ENCODE peak calls at places on chromosomes 6 and 20, in six cellular contexts. E, Z, A, X, T and U are unnamed samples. For H3K4me1, the result is how much of the 10 kb centered on the place peaks cover.

GRCh38 chr6:31898200-31899011 is 908 bp upstream of the EHMT2 start:
- DNase-seq in X (peak), Z (no peak), E (no peak), T (peak), A (peak), U (no peak)

GRCh38 chr6:20954325-20954724 is 420.1 kb downstream of the CDKAL1 start:
- DNase-seq in Z (no peak), T (no peak), X (no peak), A (no peak), E (no peak), U (no peak)

GRCh38 chr6:90497411-90497810 is 89.5 kb downstream of the MAP3K7 start:
- DNase-seq in Z (no peak), A (peak), T (no peak), X (no peak), E (no peak), U (no peak)

GRCh38 chr20:2909953-2910352 is 36.7 kb downstream of the PTPRA start:
- DNase-seq in X (no peak), A (no peak), E (no peak), T (no peak), Z (no peak), U (no peak)

GRCh38 chr6:15348528-15348927 is 102.7 kb downstream of the JARID2 start:
- DNase-seq in X (no peak), E (no peak), Z (no peak), T (no peak), A (no peak), U (no peak)

GRCh38 chr6:39312912-39313525 is 1.2 kb downstream of the KCNK17 start:
- DNase-seq in T (no peak), E (no peak), X (no peak), A (no peak), Z (peak), U (no peak)

GRCh38 chr20:3092611-3093379 is 8.3 kb upstream of the AVP start:
- DNase-seq in A (no peak), Z (no peak), X (no peak), T (no peak), E (no peak), U (no peak)

GRCh38 chr20:33531047-33531877 is 41.4 kb downstream of the CBFA2T2 start:
- DNase-seq in T (no peak), Z (no peak), X (peak), E (no peak), A (no peak), U (no peak)

GRCh38 chr6:30493643-30494250 is 4.4 kb downstream of the HLA-E start:
- DNase-seq in X (no peak), E (no peak), Z (no peak), A (no peak), T (no peak), U (no peak)

GRCh38 chr6:157552171-157552747 is 171.3 kb downstream of the ZDHHC14 start:
- DNase-seq in X (no peak), T (no peak), E (no peak), A (peak), Z (no peak), U (no peak)

GRCh38 chr20:38001173-38001875 is 31.9 kb downstream of the TTI1 start:
- DNase-seq in T (no peak), A (peak), X (peak), E (no peak), Z (no peak), U (no peak)

GRCh38 chr20:63548992-63549391 is 1.4 kb upstream of the SRMS start:
- DNase-seq in T (no peak), A (no peak), X (no peak), E (no peak), Z (no peak), U (no peak)

GRCh38 chr20:63548542-63548941 is 993 bp upstream of the SRMS start:
- DNase-seq in T (no peak), Z (no peak), X (no peak), A (no peak), E (no peak), U (no peak)

GRCh38 chr20:63547484-63548480 is at the start of gene SRMS:
- DNase-seq in A (peak), Z (no peak), X (no peak), T (no peak), E (no peak), U (no peak)

GRCh38 chr20:63551068-63551467 is 2.9 kb upstream of the FNDC11 start:
- DNase-seq in T (no peak), E (no peak), A (no peak), X (no peak), Z (no peak), U (no peak)

GRCh38 chr20:63549679-63550282 is 2.2 kb upstream of the SRMS start:
- DNase-seq in A (no peak), T (no peak), Z (no peak), X (no peak), E (no peak), U (no peak)
- H3K4me1 ChIP-seq in A (under half), T (under half), Z (under half), X (under half), E (under half), U (under half)

DNA sequence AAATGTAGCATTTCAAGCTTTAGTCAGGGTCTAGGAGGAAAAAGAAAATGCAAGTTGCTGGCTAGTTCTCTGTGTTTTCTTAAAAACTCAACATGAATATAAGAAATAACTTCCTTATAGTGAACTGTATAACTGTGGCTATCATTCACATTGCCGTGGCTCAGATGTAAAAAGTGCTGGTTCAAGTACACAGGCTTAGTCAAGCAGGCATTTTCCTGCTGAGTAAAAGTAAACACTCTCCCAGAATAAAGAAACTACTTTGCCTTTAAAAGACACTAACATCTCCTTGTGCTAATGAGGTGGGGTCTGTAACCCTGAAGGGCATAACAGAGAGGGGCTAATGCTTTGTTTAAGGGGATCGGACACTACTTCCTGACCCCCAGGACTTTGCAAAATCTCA is 3.3 kb downstream of the ATP5F1E start:
- DNase-seq in T (no peak), Z (no peak), E (no peak), X (no peak), A (peak), U (no peak)
- H3K4me3 ChIP-seq in T (no peak), Z (peak), E (no peak), X (no peak), A (peak), U (no peak)

GRCh38 chr6:13228264-13229204 is 99.8 kb downstream of the TBC1D7 start:
- DNase-seq in T (no peak), A (no peak), X (no peak), E (no peak), Z (no peak), U (no peak)

GRCh38 chr6:13226071-13226470 is 102.3 kb downstream of the TBC1D7 start:
- DNase-seq in T (no peak), X (no peak), Z (no peak), A (no peak), E (no peak), U (no peak)

GRCh38 chr6:13233106-13233505 is 95.2 kb downstream of the TBC1D7 start:
- DNase-seq in Z (no peak), E (no peak), A (no peak), T (no peak), X (no peak), U (no peak)

GRCh38 chr6:13234130-13234529 is 94.2 kb downstream of the TBC1D7 start:
- DNase-seq in E (no peak), A (peak), X (no peak), T (no peak), Z (no peak), U (no peak)

GRCh38 chr6:13229205-13230085 is 98.9 kb downstream of the TBC1D7 start:
- DNase-seq in T (peak), A (peak), Z (no peak), X (peak), E (no peak), U (no peak)
- TF ChIP-seq CTCF in T (no peak), A (peak), Z (no peak), X (no peak), E (no peak), U (no peak)

DNA sequence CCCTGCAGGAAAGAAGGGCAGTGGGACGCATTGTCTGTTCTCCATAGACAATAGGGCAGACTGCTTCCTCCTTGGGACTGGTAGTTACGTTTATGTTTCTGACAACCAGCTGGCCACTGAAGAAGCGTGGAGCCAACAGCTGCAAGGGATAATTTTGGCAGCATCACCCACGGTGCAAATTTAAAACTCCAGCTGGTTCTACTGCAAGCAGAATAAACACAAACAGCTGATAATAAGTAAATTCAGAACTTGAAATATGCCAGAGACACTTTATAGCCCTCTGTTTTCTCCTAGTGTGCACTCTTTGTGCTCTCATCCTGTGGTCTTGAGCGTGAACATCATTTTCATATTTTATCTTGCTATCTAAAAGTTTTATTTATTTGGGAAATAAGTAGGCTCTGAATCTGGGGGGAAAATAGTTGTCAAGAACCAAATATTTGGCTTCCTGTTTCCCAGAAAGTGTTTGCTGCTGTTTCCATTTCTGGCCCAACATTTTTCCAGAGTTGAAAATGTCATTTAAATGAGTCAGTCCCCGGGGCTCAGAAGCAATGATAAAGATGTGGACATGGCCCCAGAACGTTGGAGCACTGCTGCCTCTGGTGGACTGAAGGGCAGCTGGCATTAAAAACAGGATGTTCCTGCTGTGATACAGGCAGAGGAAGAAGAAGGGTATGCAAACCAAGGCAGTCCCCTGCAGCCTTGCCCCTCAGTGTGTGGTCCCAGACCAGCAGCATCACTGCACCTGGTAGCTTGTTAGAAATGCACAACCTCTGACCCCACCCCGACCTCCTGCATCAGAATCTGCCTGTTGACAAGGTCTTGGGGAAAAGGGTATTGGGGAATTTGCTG is 12.5 kb upstream of the THBD start:
- DNase-seq in A (peak), Z (peak), X (peak), E (peak), T (peak), U (no peak)
- H3K4me1 ChIP-seq in A (under half), Z (under half), X (under half), E (under half), T (under half), U (under half)

GRCh38 chr20:47380481-47380880 is 24.0 kb upstream of the ZMYND8 start:
- DNase-seq in E (no peak), T (peak), X (no peak), Z (no peak), A (no peak), U (no peak)

GRCh38 chr20:47377122-47377722 is 20.7 kb upstream of the ZMYND8 start:
- DNase-seq in A (no peak), Z (no peak), E (no peak), X (no peak), T (no peak), U (no peak)

GRCh38 chr20:47382746-47383145 is 26.2 kb upstream of the ZMYND8 start:
- DNase-seq in T (no peak), Z (no peak), X (no peak), A (peak), E (no peak), U (no peak)

DNA sequence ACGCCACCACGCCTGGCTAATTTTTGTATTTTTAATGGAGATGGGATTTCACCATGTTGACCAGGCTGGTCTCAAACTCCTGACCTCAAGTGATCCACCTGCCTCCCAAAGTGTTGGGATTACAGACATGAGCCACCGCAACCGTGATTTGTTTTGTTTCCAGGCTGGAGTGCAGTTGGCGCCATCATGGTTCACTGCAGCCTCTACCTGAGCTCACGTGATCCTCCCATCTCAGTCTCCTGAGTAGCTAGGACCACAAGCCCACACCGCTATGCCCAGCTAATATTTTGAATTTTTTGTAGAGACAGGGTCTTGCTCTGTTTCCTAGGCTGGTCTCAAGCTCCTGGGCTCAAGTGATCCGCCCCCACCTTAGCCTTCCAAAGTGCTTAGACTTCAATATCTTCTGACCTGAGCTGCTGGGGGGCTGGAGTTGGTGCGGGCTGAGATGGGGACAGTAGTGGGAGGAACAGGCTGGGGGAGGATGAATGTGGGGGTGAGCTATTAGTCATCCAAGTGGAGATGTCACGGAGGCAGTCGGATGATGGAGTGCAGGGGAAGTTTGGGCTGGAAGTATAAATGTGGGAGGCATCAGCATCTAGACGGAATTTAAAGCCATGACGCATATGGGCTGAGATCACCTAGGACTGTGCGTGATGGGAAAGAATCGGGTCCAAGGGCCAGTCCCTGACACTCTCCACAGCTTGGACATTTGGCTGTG is 23.1 kb upstream of the ZMYND8 start:
- DNase-seq in Z (no peak), A (no peak), T (no peak), X (peak), E (no peak), U (no peak)
- H3K4me3 ChIP-seq in Z (no peak), A (no peak), T (no peak), X (no peak), E (no peak), U (no peak)

GRCh38 chr6:159968295-159969203 is at the start of gene IGF2R:
- DNase-seq in Z (peak), E (peak), X (peak), T (peak), A (peak), U (peak)
- TF ChIP-seq CTCF in Z (peak), E (peak), X (peak), T (no peak), A (no peak), U (no peak)

GRCh38 chr6:43129434-43130194 is 41.5 kb upstream of the SRF start:
- DNase-seq in X (peak), E (no peak), Z (no peak), T (no peak), A (peak), U (peak)

GRCh38 chr6:43125119-43125518 is 46.0 kb upstream of the SRF start:
- DNase-seq in Z (no peak), A (no peak), T (peak), E (no peak), X (peak), U (no peak)

GRCh38 chr6:43125555-43125954 is 45.5 kb upstream of the SRF start:
- DNase-seq in X (no peak), T (no peak), Z (no peak), A (no peak), E (no peak), U (no peak)

GRCh38 chr6:43128926-43129325 is 42.1 kb upstream of the SRF start:
- DNase-seq in T (no peak), Z (no peak), E (no peak), X (no peak), A (no peak), U (no peak)

DNA sequence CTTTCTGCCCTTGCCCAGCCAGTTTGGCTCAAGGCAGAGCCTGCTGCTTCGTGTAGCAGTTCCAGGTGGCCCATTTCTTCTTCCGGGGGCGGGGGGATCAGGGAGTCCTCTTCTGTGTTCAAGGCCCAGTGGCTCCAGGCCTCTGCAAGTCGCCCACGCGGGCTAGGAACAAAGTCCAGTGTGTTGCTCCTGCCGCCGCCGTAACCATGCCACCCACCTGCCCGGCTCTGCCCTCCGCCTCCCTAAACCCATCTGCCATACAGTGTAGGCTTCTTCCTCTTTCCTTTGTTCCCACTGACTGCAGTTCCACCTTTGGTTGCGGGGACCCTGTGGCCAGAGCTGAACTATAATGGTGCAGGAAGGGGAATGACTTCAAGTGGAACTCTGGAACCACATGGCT is 43.9 kb upstream of the SRF start:
- DNase-seq in Z (no peak), T (peak), A (no peak), E (no peak), X (no peak), U (no peak)
- H3K4me1 ChIP-seq in Z (under half), T (under half), A (under half), E (under half), X (under half), U (under half)